ENCODE peak calls at places on chromosomes 3 and 15, in nine cellular contexts. O, U, C, R, M, X, I, L and D are unnamed samples.

GRCh38 chr3:54994026-54994626 is 66.3 kb upstream of the LRTM1 start:
- DNase-seq in O (no peak), U (no peak), C (no peak), R (no peak), M (peak; percentile 33), X (no peak), I (no peak), L (no peak), D (no peak)

GRCh38 chr15:62706361-62706760 is 336.2 kb upstream of the TPM1 start:
- DNase-seq in O (no peak), U (no peak), C (no peak), R (no peak), M (no peak), X (no peak), I (no peak), L (no peak), D (no peak)

GRCh38 chr3:111739241-111739952 is 119.7 kb upstream of the PHLDB2 start:
- DNase-seq in O (no peak), U (no peak), C (no peak), R (no peak), M (peak; percentile 87), X (peak; percentile 33), I (peak; percentile 63), L (no peak), D (no peak)

GRCh38 chr15:98917417-98917816 is 90.2 kb downstream of the PGPEP1L start:
- DNase-seq in O (no peak), U (no peak), C (no peak), R (no peak), M (no peak), X (no peak), I (no peak), L (no peak), D (no peak)

GRCh38 chr3:100169186-100169585 is 54.9 kb upstream of the FILIP1L start:
- DNase-seq in O (no peak), U (no peak), C (no peak), R (no peak), M (no peak), X (no peak), I (no peak), L (no peak), D (no peak)

GRCh38 chr3:60826511-60826910 is 424.7 kb downstream of the FHIT start:
- DNase-seq in O (no peak), U (no peak), C (no peak), R (no peak), M (no peak), X (no peak), I (no peak), L (no peak), D (no peak)

GRCh38 chr15:96750361-96750760 is 419.9 kb downstream of the NR2F2 start:
- DNase-seq in O (no peak), U (no peak), C (no peak), R (no peak), M (no peak), X (no peak), I (no peak), L (no peak), D (no peak)

GRCh38 chr3:195086341-195086740 is 184.6 kb downstream of the XXYLT1 start:
- DNase-seq in O (no peak), U (no peak), C (no peak), R (no peak), M (no peak), X (no peak), I (no peak), L (no peak), D (no peak)

GRCh38 chr3:57890874-57891273 is 117.3 kb upstream of the FLNB start:
- DNase-seq in O (no peak), U (no peak), C (no peak), R (no peak), M (peak; percentile 79), X (no peak), I (no peak), L (no peak), D (peak; percentile 5)

GRCh38 chr3:149245738-149246451 is 24.3 kb upstream of the CP start:
- DNase-seq in O (no peak), U (no peak), C (peak; percentile 27), R (no peak), M (peak; percentile 58), X (no peak), I (no peak), L (no peak), D (peak; percentile 66)

GRCh38 chr3:68996356-68996995 is 17.0 kb downstream of the EOGT start:
- DNase-seq in O (no peak), U (no peak), C (peak; percentile 5), R (no peak), M (peak; percentile 75), X (no peak), I (no peak), L (no peak), D (no peak)

GRCh38 chr3:189808246-189809007 is 177.2 kb downstream of the TP63 start:
- DNase-seq in O (no peak), U (no peak), C (no peak), R (no peak), M (no peak), X (no peak), I (no peak), L (no peak), D (no peak)

GRCh38 chr15:69414702-69415161 is 583 bp downstream of the KIF23 start:
- DNase-seq in O (no peak), U (no peak), C (no peak), R (no peak), M (peak; percentile 91), X (peak; percentile 35), I (no peak), L (peak; percentile 35), D (peak; percentile 88)

GRCh38 chr15:65026756-65027155 is 2.7 kb downstream of the MTFMT start:
- DNase-seq in O (no peak), U (no peak), C (no peak), R (no peak), M (no peak), X (no peak), I (no peak), L (no peak), D (no peak)

GRCh38 chr3:14117468-14118399 is 6.9 kb downstream of the CHCHD4 start:
- DNase-seq in O (no peak), U (no peak), C (no peak), R (no peak), M (no peak), X (no peak), I (no peak), L (no peak), D (no peak)

GRCh38 chr3:33882296-33882695 is 83.9 kb downstream of the PDCD6IP start:
- DNase-seq in O (no peak), U (no peak), C (no peak), R (no peak), M (no peak), X (no peak), I (no peak), L (no peak), D (no peak)

GRCh38 chr15:40249477-40250303 is 10.8 kb downstream of the PAK6 start:
- DNase-seq in O (no peak), U (no peak), C (no peak), R (no peak), M (peak; percentile 50), X (peak; percentile 72), I (no peak), L (no peak), D (peak; percentile 53)

GRCh38 chr15:101232677-101233076 is 19.2 kb downstream of the CHSY1 start:
- DNase-seq in O (no peak), U (no peak), C (no peak), R (no peak), M (no peak), X (no peak), I (no peak), L (no peak), D (no peak)

GRCh38 chr15:64905119-64905831 is 6.4 kb upstream of the ANKDD1A start:
- DNase-seq in O (peak; percentile 62), U (peak; percentile 68), C (no peak), R (peak; percentile 75), M (peak; percentile 42), X (no peak), I (no peak), L (peak; percentile 83), D (peak; percentile 93)

GRCh38 chr3:193149998-193150397 is 91.0 kb upstream of the PLAAT1 start:
- DNase-seq in O (no peak), U (no peak), C (no peak), R (no peak), M (no peak), X (no peak), I (no peak), L (no peak), D (peak; percentile 0)

GRCh38 chr3:119191800-119192199 is 18.4 kb downstream of the UPK1B start:
- DNase-seq in O (no peak), U (no peak), C (no peak), R (no peak), M (no peak), X (no peak), I (no peak), L (no peak), D (no peak)

GRCh38 chr3:179613807-179614206 is 9.2 kb downstream of the NDUFB5 start:
- DNase-seq in O (no peak), U (no peak), C (no peak), R (no peak), M (peak; percentile 60), X (no peak), I (no peak), L (no peak), D (peak; percentile 54)

GRCh38 chr3:129636082-129636481 is 29.6 kb upstream of the PLXND1 start:
- DNase-seq in O (no peak), U (no peak), C (no peak), R (no peak), M (no peak), X (no peak), I (no peak), L (no peak), D (no peak)

GRCh38 chr3:170689218-170689874 is 103.5 kb upstream of the SLC7A14 start:
- DNase-seq in O (no peak), U (no peak), C (no peak), R (no peak), M (peak; percentile 91), X (peak; percentile 81), I (peak; percentile 45), L (no peak), D (peak; percentile 91)